ENCODE peak calls at places on chromosomes 2 and 18, in four cellular contexts. One of them, this sample, is unnamed.

GRCh38 chr18:47345996-47346395 is 94.5 kb upstream of the SKOR2 start:
- DNase-seq in hypothalamus: no peak
- DNase-seq in T-helper 1 cell: no peak
- DNase-seq in fibroblast of lung: no peak
- DNase-seq in this sample: no peak

GRCh38 chr2:182077451-182078142 is 91.9 kb downstream of the PPP1R1C start:
- DNase-seq in hypothalamus: no peak
- DNase-seq in T-helper 1 cell: peak
- DNase-seq in fibroblast of lung: peak
- DNase-seq in this sample: peak

GRCh38 chr2:17733650-17734049 is 20.0 kb downstream of the SMC6 start:
- DNase-seq in hypothalamus: no peak
- DNase-seq in T-helper 1 cell: no peak
- DNase-seq in fibroblast of lung: no peak
- DNase-seq in this sample: no peak

GRCh38 chr18:28581503-28582169 is 404.7 kb upstream of the CDH2 start:
- DNase-seq in hypothalamus: no peak
- DNase-seq in T-helper 1 cell: no peak
- DNase-seq in fibroblast of lung: peak
- DNase-seq in this sample: no peak

GRCh38 chr2:224009605-224010330 is 29.3 kb downstream of the SERPINE2 start:
- DNase-seq in hypothalamus: no peak
- DNase-seq in T-helper 1 cell: peak
- DNase-seq in fibroblast of lung: peak
- DNase-seq in this sample: no peak

GRCh38 chr18:2529154-2529553 is 42.2 kb downstream of the METTL4 start:
- DNase-seq in hypothalamus: no peak
- DNase-seq in T-helper 1 cell: no peak
- DNase-seq in fibroblast of lung: peak
- DNase-seq in this sample: no peak

GRCh38 chr2:119431155-119431975 is at the start of gene TMEM37:
- DNase-seq in hypothalamus: peak
- DNase-seq in T-helper 1 cell: no peak
- DNase-seq in fibroblast of lung: peak
- DNase-seq in this sample: peak

GRCh38 chr2:98478088-98478551 is 33.5 kb downstream of the INPP4A start:
- DNase-seq in hypothalamus: no peak
- DNase-seq in T-helper 1 cell: no peak
- DNase-seq in fibroblast of lung: no peak
- DNase-seq in this sample: no peak

GRCh38 chr2:134008837-134009236 is 245.0 kb upstream of the MGAT5 start:
- DNase-seq in hypothalamus: no peak
- DNase-seq in T-helper 1 cell: no peak
- DNase-seq in fibroblast of lung: no peak
- DNase-seq in this sample: no peak

GRCh38 chr2:132448771-132449170 is 32.2 kb downstream of the GPR39 start:
- DNase-seq in hypothalamus: no peak
- DNase-seq in T-helper 1 cell: no peak
- DNase-seq in fibroblast of lung: peak
- DNase-seq in this sample: peak

GRCh38 chr2:132547089-132547687 is 122.8 kb downstream of the LYPD1 start:
- DNase-seq in hypothalamus: peak
- DNase-seq in T-helper 1 cell: peak
- DNase-seq in fibroblast of lung: peak
- DNase-seq in this sample: peak

GRCh38 chr2:62200291-62200841 is 4.5 kb downstream of the B3GNT2 start:
- DNase-seq in hypothalamus: no peak
- DNase-seq in T-helper 1 cell: peak
- DNase-seq in fibroblast of lung: no peak
- DNase-seq in this sample: no peak

GRCh38 chr18:3998698-3999333 is 456.3 kb downstream of the DLGAP1 start:
- DNase-seq in hypothalamus: no peak
- DNase-seq in T-helper 1 cell: no peak
- DNase-seq in fibroblast of lung: peak
- DNase-seq in this sample: peak

GRCh38 chr2:17166506-17166905 is 351.7 kb downstream of the RAD51AP2 start:
- DNase-seq in hypothalamus: no peak
- DNase-seq in T-helper 1 cell: no peak
- DNase-seq in fibroblast of lung: peak
- DNase-seq in this sample: peak

GRCh38 chr2:96954490-96954846 is 31.9 kb downstream of the FAM178B start:
- DNase-seq in hypothalamus: no peak
- DNase-seq in T-helper 1 cell: peak
- DNase-seq in fibroblast of lung: peak
- DNase-seq in this sample: no peak

GRCh38 chr2:219537657-219538487 is 5.7 kb downstream of the CHPF start:
- DNase-seq in hypothalamus: no peak
- DNase-seq in T-helper 1 cell: no peak
- DNase-seq in fibroblast of lung: no peak
- DNase-seq in this sample: peak

GRCh38 chr2:214184461-214184860 is 226.4 kb upstream of the VWC2L start:
- DNase-seq in hypothalamus: no peak
- DNase-seq in T-helper 1 cell: no peak
- DNase-seq in fibroblast of lung: no peak
- DNase-seq in this sample: no peak

GRCh38 chr2:18800240-18800971 is 211.0 kb upstream of the NT5C1B start:
- DNase-seq in hypothalamus: no peak
- DNase-seq in T-helper 1 cell: no peak
- DNase-seq in fibroblast of lung: no peak
- DNase-seq in this sample: no peak

GRCh38 chr2:240642061-240642805 is 17.0 kb downstream of the GPR35 start:
- DNase-seq in hypothalamus: no peak
- DNase-seq in T-helper 1 cell: no peak
- DNase-seq in fibroblast of lung: no peak
- DNase-seq in this sample: no peak

GRCh38 chr2:174760845-174761473 is 3.3 kb downstream of the CHRNA1 start:
- DNase-seq in hypothalamus: no peak
- DNase-seq in T-helper 1 cell: no peak
- DNase-seq in fibroblast of lung: no peak
- DNase-seq in this sample: no peak

GRCh38 chr18:75173125-75173432 is 35.9 kb downstream of the PTGR3 start:
- DNase-seq in hypothalamus: no peak
- DNase-seq in T-helper 1 cell: no peak
- DNase-seq in fibroblast of lung: no peak
- DNase-seq in this sample: peak

GRCh38 chr2:134217316-134217715 is 36.6 kb upstream of the MGAT5 start:
- DNase-seq in hypothalamus: no peak
- DNase-seq in T-helper 1 cell: no peak
- DNase-seq in fibroblast of lung: no peak
- DNase-seq in this sample: no peak

GRCh38 chr18:79389689-79390088 is 6.0 kb upstream of the NFATC1 start:
- DNase-seq in hypothalamus: no peak
- DNase-seq in T-helper 1 cell: no peak
- DNase-seq in fibroblast of lung: no peak
- DNase-seq in this sample: no peak

GRCh38 chr18:5057348-5058012 is 139.6 kb downstream of the AKAIN1 start:
- DNase-seq in hypothalamus: peak
- DNase-seq in T-helper 1 cell: peak
- DNase-seq in fibroblast of lung: peak
- DNase-seq in this sample: peak

GRCh38 chr2:160299540-160299939 is 99.5 kb upstream of the ITGB6 start:
- DNase-seq in hypothalamus: no peak
- DNase-seq in T-helper 1 cell: peak
- DNase-seq in fibroblast of lung: peak
- DNase-seq in this sample: no peak

This sample was measured in SW480.